ENCODE peak calls at places on chromosomes 3 and 15, in four cellular contexts. I, J, S and R are unnamed samples.

GRCh38 chr3:42733501-42734262 is 31.1 kb upstream of the HHATL start:
- DNase-seq in S (no peak), I (no peak), J (no peak), R (no peak)

GRCh38 chr3:54138937-54139547 is 16.7 kb downstream of the CACNA2D3 start:
- DNase-seq in S (no peak), J (no peak), I (no peak), R (no peak)

GRCh38 chr15:68829068-68829467 is 8.4 kb upstream of the ANP32A start:
- DNase-seq in S (no peak), J (no peak), I (no peak), R (no peak)

GRCh38 chr3:192915306-192915705 is 2.4 kb downstream of the MB21D2 start:
- DNase-seq in I (no peak), S (no peak), J (no peak), R (no peak)

GRCh38 chr3:74661672-74662071 is 47.2 kb upstream of the CNTN3 start:
- DNase-seq in J (no peak), I (no peak), S (no peak), R (no peak)

GRCh38 chr3:33355611-33356010 is 78.4 kb downstream of the FBXL2 start:
- DNase-seq in J (no peak), S (no peak), I (no peak), R (no peak)

GRCh38 chr3:140816804-140817203 is 124.8 kb upstream of the SLC25A36 start:
- DNase-seq in S (no peak), J (no peak), I (no peak), R (no peak)

GRCh38 chr3:66195347-66195783 is 25.4 kb upstream of the SLC25A26 start:
- DNase-seq in S (peak), J (peak), I (no peak), R (no peak)

GRCh38 chr15:69623521-69624513 is 171.2 kb downstream of the RPLP1 start:
- DNase-seq in S (no peak), I (no peak), J (no peak), R (no peak)

GRCh38 chr3:108500728-108501127 is 9.7 kb downstream of the MYH15 start:
- DNase-seq in I (no peak), S (no peak), J (no peak), R (no peak)

DNA sequence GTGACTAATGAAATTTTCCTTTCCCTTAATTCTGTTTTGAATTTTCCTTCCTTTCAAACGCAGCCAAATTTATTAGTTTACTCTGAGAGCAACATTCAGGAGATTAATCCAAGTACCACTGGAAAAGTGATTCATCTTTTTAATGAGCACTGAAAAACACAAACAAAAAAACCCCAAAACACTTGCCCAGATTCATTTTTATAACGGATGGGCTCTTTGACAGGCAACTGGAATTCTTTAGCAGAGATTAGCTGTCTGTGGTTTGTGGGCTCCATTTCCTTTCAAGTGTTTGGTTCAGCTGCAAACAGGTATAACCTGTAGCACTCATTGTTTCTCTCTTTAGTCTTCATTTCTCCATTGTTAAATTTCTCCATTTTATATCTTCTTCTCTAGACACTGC is 3.1 kb upstream of the POLR2M start:
- DNase-seq in I (no peak), S (no peak), J (no peak), R (no peak)
- TF ChIP-seq EGR1 in I (no peak), S (no peak), J (no peak), R (no peak)

GRCh38 chr15:100253640-100254039 is 88.1 kb downstream of the ADAMTS17 start:
- DNase-seq in I (no peak), J (no peak), S (no peak), R (no peak)

GRCh38 chr15:100254694-100255093 is 87.1 kb downstream of the ADAMTS17 start:
- DNase-seq in S (no peak), I (no peak), J (no peak), R (no peak)

GRCh38 chr15:100256985-100257650 is 84.7 kb downstream of the ADAMTS17 start:
- DNase-seq in J (no peak), S (no peak), I (no peak), R (no peak)

GRCh38 chr15:100255644-100256043 is 86.1 kb downstream of the ADAMTS17 start:
- DNase-seq in S (no peak), J (no peak), I (no peak), R (no peak)

GRCh38 chr15:100256096-100256984 is 85.4 kb downstream of the ADAMTS17 start:
- DNase-seq in I (no peak), S (no peak), J (no peak), R (no peak)
- TF ChIP-seq RAD21 in I (no peak), S (no peak), J (no peak), R (no peak)

DNA sequence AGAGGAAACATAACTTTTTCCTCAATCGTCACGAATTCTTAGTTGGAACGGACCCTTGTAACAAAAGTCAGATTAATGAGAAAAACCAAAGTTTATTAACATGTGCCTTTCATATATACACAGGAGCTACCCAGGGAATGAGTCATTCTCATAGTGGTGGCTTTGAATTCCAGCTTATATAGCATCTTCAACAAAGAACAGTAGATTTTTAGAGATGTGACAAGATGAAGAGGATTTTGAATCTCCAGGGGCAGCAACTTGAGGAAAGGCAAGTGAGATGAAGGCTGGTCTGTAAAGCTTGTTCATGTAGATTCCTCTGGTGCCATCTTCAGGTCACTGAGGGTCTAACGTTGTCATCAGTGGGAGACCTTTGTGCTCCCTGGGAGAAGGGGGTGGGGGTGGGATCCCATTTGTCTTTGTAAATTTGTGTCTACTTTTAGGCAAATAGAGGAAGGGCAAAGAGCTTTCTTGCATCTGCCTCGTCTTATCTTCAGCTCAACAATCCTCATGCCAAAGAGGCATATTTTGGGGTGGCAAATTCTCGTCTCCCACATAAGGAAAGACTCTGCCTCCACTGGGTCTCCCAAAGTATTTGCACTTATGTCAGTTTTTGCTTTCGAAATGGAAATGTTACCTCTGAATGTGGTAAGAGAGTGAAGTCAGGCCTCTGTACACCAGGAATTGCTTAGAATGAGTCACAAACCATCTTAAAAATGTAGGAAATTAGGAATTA is 29.5 kb downstream of the CLEC3B start:
- DNase-seq in I (no peak), J (no peak), S (no peak), R (peak)
- TF ChIP-seq EGR1 in I (no peak), J (no peak), S (no peak), R (no peak)

DNA sequence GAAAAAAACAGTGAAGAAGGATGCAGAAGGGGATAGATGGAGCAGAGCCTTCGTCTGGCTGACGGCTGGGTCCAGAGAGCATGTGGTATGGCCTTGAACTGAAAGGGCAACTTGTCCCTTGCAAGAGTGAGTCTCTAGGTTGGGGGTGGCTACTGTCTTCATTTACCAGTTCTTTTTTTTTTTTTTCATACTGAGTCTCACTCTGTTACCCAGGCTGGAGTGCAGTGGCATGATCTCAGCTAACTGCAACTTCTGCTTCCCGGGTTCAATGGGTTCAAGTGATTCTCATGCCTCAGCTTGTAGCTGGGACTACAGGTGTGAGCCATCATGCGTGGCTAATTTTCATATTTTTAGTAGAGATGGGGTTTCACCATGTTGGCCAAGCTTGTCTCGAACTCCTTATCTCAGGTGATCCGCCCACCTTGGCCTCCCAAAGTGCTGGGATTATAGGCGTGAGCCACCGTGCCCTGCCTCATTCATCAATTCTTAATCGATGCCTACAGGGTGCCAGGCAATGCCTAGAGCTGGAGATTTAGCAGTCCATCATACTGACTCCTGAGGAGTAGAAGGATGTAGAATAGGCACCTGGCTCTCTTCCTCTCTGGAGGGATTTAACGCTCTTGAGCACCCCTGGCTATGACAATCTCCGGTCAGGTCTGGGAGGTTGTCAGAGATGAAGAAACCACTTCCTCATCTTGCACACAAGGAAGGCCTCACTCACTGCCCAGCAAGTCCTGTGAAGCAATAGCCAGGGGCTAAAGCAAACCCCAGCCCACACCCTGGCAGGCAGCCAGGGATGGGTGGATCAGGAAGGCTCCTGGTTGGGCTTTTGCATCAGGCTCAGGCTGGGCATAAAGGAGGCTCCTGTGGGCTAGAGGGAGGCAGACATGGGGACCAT is at the start of gene CAMP:
- DNase-seq in J (no peak), I (peak), S (no peak), R (peak)
- TF ChIP-seq RAD21 in J (no peak), I (no peak), S (no peak), R (no peak)

DNA sequence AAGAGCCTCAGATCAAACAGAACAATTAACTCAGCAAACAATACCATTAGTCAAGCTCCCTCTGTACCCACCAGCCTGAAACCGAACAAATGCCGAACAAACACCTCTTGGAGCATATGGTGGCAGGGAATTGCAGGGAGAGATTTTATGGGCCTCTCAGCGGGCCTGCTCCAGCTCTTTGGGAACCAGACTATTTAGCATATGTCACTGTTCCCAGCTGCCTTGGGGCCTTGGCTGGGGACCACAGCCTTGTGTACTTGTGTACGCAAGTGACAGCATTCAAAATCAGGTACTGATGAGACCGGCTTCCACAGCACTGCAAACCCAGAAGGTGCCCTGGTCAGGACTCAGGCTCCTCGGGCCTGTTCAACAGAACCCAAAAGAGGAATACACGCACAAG is 388.7 kb upstream of the PPP2R3A start:
- DNase-seq in J (no peak), S (no peak), I (no peak), R (no peak)
- TF ChIP-seq EGR1 in J (no peak), S (no peak), I (no peak), R (no peak)

GRCh38 chr3:155064920-155065319 is 15.2 kb upstream of the MME start:
- DNase-seq in S (no peak), J (no peak), I (no peak), R (no peak)
- TF ChIP-seq RAD21 in S (no peak), J (no peak), I (no peak), R (no peak)